ENCODE peak calls at places on chromosomes 6 and 20, in eight cellular contexts. P is gastrocnemius medialis; G is aorta; Q is CD8-positive, alpha-beta T cell; C is lung; F is upper lobe of right lung; R is left lung; I is lower lobe of right lung. H is an unnamed sample.

GRCh38 chr20:701401-702129 is 26.0 kb upstream of the SCRT2 start:
- ATAC-seq in R (no peak), C (no peak), G (no peak), Q (no peak), F (no peak), I (no peak), P (peak; percentile 47), H (no peak)

GRCh38 chr6:131937703-131938631 is 13.2 kb downstream of the CCN2 start:
- ATAC-seq in P (no peak), R (peak; percentile 27), I (no peak), Q (no peak), C (peak; percentile 34), F (no peak), G (no peak), H (peak; percentile 24)

GRCh38 chr6:53605543-53606235 is 59.9 kb downstream of the KLHL31 start:
- ATAC-seq in G (no peak), F (no peak), I (no peak), P (no peak), C (no peak), R (no peak), Q (no peak), H (no peak)

GRCh38 chr6:112283621-112284020 is 29.3 kb upstream of the LAMA4 start:
- ATAC-seq in F (no peak), P (no peak), R (no peak), C (no peak), I (no peak), Q (no peak), G (no peak), H (no peak)

GRCh38 chr6:111030008-111031006 is 48.5 kb downstream of the RPF2 start:
- ATAC-seq in Q (no peak), C (no peak), R (peak; percentile 66), F (peak; percentile 92), I (peak; percentile 70), G (no peak), P (peak; percentile 97), H (peak; percentile 61)

GRCh38 chr20:41715525-41715924 is 97.3 kb upstream of the CHD6 start:
- ATAC-seq in C (no peak), Q (no peak), P (no peak), R (no peak), G (no peak), I (no peak), F (no peak), H (no peak)

GRCh38 chr20:25017257-25017803 is 24.8 kb upstream of the APMAP start:
- ATAC-seq in I (peak; percentile 94), C (peak; percentile 56), F (peak; percentile 94), G (no peak), P (peak; percentile 47), Q (no peak), R (peak; percentile 93), H (no peak)

GRCh38 chr6:139676718-139677117 is 302.3 kb upstream of the CITED2 start:
- ATAC-seq in I (no peak), C (no peak), P (no peak), R (no peak), F (no peak), Q (no peak), G (no peak), H (no peak)

GRCh38 chr6:7325750-7326149 is 12.8 kb upstream of the SSR1 start:
- ATAC-seq in I (no peak), R (no peak), Q (no peak), G (no peak), P (no peak), F (no peak), C (no peak), H (no peak)

GRCh38 chr6:31528307-31528777 is 420 bp upstream of the MCCD1 start:
- ATAC-seq in R (no peak), C (no peak), G (no peak), Q (no peak), P (no peak), F (no peak), I (no peak), H (no peak)

GRCh38 chr6:152026291-152026690 is 218.8 kb downstream of the ESR1 start:
- ATAC-seq in R (no peak), I (no peak), Q (no peak), C (no peak), P (no peak), F (no peak), G (no peak), H (no peak)

GRCh38 chr20:49288250-49288751 is 10.4 kb upstream of the ZNFX1 start:
- ATAC-seq in G (no peak), C (no peak), I (peak; percentile 4), R (peak; percentile 6), F (no peak), P (no peak), Q (no peak), H (no peak)

GRCh38 chr6:19502301-19502700 is 334.9 kb upstream of the ID4 start:
- ATAC-seq in P (no peak), I (no peak), C (no peak), G (no peak), R (no peak), F (no peak), Q (no peak), H (no peak)

GRCh38 chr6:93123585-93123984 is 295.8 kb downstream of the EPHA7 start:
- ATAC-seq in C (no peak), I (no peak), P (no peak), G (no peak), F (no peak), Q (no peak), R (no peak), H (no peak)

GRCh38 chr6:157760589-157761330 is 62.3 kb upstream of the SNX9 start:
- ATAC-seq in Q (no peak), F (no peak), C (no peak), I (no peak), G (no peak), R (no peak), P (no peak), H (no peak)

GRCh38 chr6:145396499-145396898 is 338.8 kb downstream of the EPM2A start:
- ATAC-seq in F (no peak), Q (no peak), G (no peak), R (no peak), C (no peak), P (no peak), I (no peak), H (no peak)

GRCh38 chr6:90186637-90187361 is 109.8 kb downstream of the BACH2 start:
- ATAC-seq in R (peak; percentile 71), G (no peak), Q (peak; percentile 81), P (peak; percentile 18), F (peak; percentile 72), C (peak; percentile 27), I (peak; percentile 68), H (no peak)

GRCh38 chr20:63230800-63231268 is 4.9 kb upstream of the BIRC7 start:
- ATAC-seq in G (peak; percentile 53), Q (no peak), P (no peak), I (peak; percentile 35), C (peak; percentile 63), F (peak; percentile 58), R (peak; percentile 81), H (peak; percentile 76)

GRCh38 chr20:50394569-50394968 is 115.6 kb upstream of the PTPN1 start:
- ATAC-seq in P (no peak), R (no peak), Q (no peak), I (no peak), G (no peak), C (no peak), F (peak; percentile 10), H (no peak)

GRCh38 chr20:18727032-18727508 is 86.5 kb upstream of the SCP2D1 start:
- ATAC-seq in C (no peak), R (no peak), F (peak; percentile 25), G (no peak), Q (no peak), I (no peak), P (no peak), H (no peak)

GRCh38 chr6:14817068-14817467 is 428.8 kb upstream of the JARID2 start:
- ATAC-seq in R (no peak), G (no peak), Q (no peak), I (no peak), F (no peak), C (no peak), P (no peak), H (no peak)

DNA sequence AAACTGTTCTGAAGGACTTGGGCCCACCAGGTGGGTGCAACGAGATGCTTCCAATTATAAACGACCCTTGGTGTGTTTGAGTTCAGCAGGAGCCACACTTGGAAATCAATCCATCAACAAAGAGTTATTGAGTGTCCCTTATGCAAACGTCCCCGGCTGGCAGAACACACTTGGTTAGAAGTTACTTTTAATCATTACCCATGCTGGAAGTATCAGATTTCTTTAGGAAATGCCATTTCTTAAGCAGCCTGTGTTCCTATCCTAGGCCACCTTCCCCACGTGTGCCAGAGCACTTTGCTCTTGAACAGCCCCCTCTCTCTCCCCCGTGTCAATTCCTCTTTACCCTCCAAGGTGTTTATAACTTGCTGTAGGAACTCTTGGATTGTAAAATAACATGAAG is 37.7 kb upstream of the ZNF831 start:
- ATAC-seq in R (peak; percentile 54), G (no peak), F (no peak), Q (no peak), I (no peak), C (no peak), P (no peak), H (no peak)
- H3K4me1 ChIP-seq in R (peaks cover 11% of the 10 kb centered on the region), G (no peaks in the 10 kb centered on the region), F (no peaks in the 10 kb centered on the region), Q (peaks cover 42% of the 10 kb centered on the region), I (no peaks in the 10 kb centered on the region), C (no peaks in the 10 kb centered on the region), P (no peaks in the 10 kb centered on the region), H (no peaks in the 10 kb centered on the region)

GRCh38 chr6:50952092-50952932 is 133.6 kb downstream of the TFAP2B start:
- ATAC-seq in C (no peak), I (no peak), P (no peak), R (no peak), Q (no peak), F (no peak), G (no peak), H (no peak)
- H3K27ac ChIP-seq in C (no peak overlapping the region), I (no peak overlapping the region), P (no peak overlapping the region), R (no peak overlapping the region), Q (no peak overlapping the region), F (no peak overlapping the region), G (no peak overlapping the region), H (no peak overlapping the region)

DNA sequence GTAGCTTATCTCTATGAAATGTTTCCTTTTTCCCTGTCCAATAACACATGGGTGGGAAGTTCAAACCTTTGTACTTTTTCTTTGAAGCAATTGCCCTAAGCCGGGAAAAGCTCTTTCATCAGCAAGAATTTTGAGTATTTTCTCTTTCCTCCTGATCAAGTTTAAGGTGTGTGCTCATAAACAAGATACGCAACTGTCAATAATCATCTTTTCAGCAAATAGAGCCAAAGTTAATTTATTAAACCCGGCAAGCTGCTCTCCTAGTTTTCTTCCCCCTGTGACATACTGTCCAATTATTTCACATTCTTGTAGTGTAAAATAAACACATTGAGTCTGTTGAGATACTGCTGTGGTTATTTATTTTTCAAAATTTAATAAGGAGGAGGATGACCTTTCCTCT is 194.4 kb downstream of the EDN1 start:
- ATAC-seq in G (no peak), F (no peak), P (no peak), I (no peak), C (no peak), Q (no peak), R (no peak), H (no peak)
- H3K4me1 ChIP-seq in G (no peaks in the 10 kb centered on the region), F (no peaks in the 10 kb centered on the region), P (no peaks in the 10 kb centered on the region), I (peaks cover 8% of the 10 kb centered on the region), C (no peaks in the 10 kb centered on the region), Q (no peaks in the 10 kb centered on the region), R (no peaks in the 10 kb centered on the region), H (no peaks in the 10 kb centered on the region)

DNA sequence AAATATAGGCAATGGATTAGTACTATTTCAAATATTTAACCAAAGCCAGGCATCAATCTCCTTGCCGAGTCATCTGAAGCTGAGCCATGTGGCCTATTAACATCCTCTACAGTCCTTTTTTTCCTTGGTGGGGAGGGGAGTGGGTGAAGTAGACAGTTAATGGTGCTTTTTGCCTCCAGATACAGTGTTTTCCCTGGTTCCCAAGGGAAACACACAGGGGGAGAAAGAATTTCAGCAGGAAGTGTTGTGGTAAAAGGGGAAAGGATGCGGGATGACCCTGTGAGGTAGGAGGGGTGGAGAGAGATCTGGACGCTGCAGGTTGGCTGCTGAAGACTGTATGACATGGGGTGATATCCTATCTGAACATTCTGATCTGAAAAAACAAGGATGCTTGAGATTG is 9.6 kb downstream of the CLDN20 start:
- ATAC-seq in R (peak; percentile 55), F (no peak), I (no peak), Q (no peak), C (no peak), P (peak; percentile 39), G (no peak), H (peak; percentile 44)
- H3K27ac ChIP-seq in R (no peak overlapping the region), F (no peak overlapping the region), I (no peak overlapping the region), Q (peak overlapping the region; percentile 5), C (no peak overlapping the region), P (peak overlapping the region; percentile 62), G (no peak overlapping the region), H (peak overlapping the region; percentile 72)